ENCODE peak calls at places on chromosomes 7 and 10, in five cellular contexts. A, K, M, E and L are unnamed samples.

GRCh38 chr10:31030216-31030615 is 1.4 kb downstream of the ZNF438 start:
- DNase-seq in A (no peak), K (no peak), M (no peak), E (no peak), L (no peak)

GRCh38 chr10:43361532-43362190 is 9.8 kb upstream of the FXYD4 start:
- DNase-seq in A (peak), K (no peak), M (peak), E (peak), L (peak)

GRCh38 chr10:69733791-69734261 is 67.9 kb upstream of the COL13A1 start:
- DNase-seq in A (no peak), K (peak), M (no peak), E (no peak), L (no peak)

GRCh38 chr7:131034166-131034881 is 293.4 kb upstream of the MKLN1 start:
- DNase-seq in A (no peak), K (no peak), M (no peak), E (no peak), L (no peak)

GRCh38 chr10:112838784-112839481 is 111.1 kb upstream of the TCF7L2 start:
- DNase-seq in A (no peak), K (no peak), M (no peak), E (no peak), L (no peak)

GRCh38 chr7:144812379-144813283 is 23.2 kb downstream of the TPK1 start:
- DNase-seq in A (peak), K (no peak), M (peak), E (peak), L (peak)

GRCh38 chr7:91579837-91580236 is 300.7 kb downstream of the MTERF1 start:
- DNase-seq in A (no peak), K (no peak), M (no peak), E (no peak), L (no peak)

GRCh38 chr7:29231671-29232267 is 37.2 kb downstream of the CHN2 start:
- DNase-seq in A (no peak), K (no peak), M (no peak), E (no peak), L (no peak)

GRCh38 chr10:100828744-100829102 is 83.3 kb downstream of the PAX2 start:
- DNase-seq in A (peak), K (no peak), M (no peak), E (no peak), L (no peak)

GRCh38 chr7:3063016-3063753 is 19.5 kb upstream of the CARD11 start:
- DNase-seq in A (peak), K (no peak), M (peak), E (peak), L (peak)

GRCh38 chr10:110985497-110986270 is 66.3 kb downstream of the SHOC2 start:
- DNase-seq in A (no peak), K (no peak), M (no peak), E (no peak), L (no peak)

GRCh38 chr7:40800771-40801170 is 666.0 kb downstream of the SUGCT start:
- DNase-seq in A (no peak), K (no peak), M (no peak), E (no peak), L (no peak)

GRCh38 chr7:128869944-128870285 is 7.3 kb downstream of the ATP6V1F start:
- DNase-seq in A (no peak), K (no peak), M (no peak), E (no peak), L (no peak)

GRCh38 chr7:151882734-151883133 is 5.8 kb upstream of the PRKAG2 start:
- DNase-seq in A (no peak), K (no peak), M (no peak), E (no peak), L (no peak)

GRCh38 chr7:50580053-50580452 is 14.8 kb upstream of the DDC start:
- DNase-seq in A (no peak), K (no peak), M (no peak), E (no peak), L (no peak)

GRCh38 chr7:28179081-28180030 is 1.2 kb downstream of the JAZF1 start:
- DNase-seq in A (peak), K (peak), M (peak), E (peak), L (peak)

GRCh38 chr7:1513657-1514095 is 9.5 kb upstream of the INTS1 start:
- DNase-seq in A (no peak), K (no peak), M (no peak), E (no peak), L (no peak)

GRCh38 chr10:71536332-71536731 is 139.6 kb downstream of the CDH23 start:
- DNase-seq in A (no peak), K (no peak), M (no peak), E (no peak), L (no peak)

GRCh38 chr7:98165827-98166667 is 45.2 kb upstream of the BHLHA15 start:
- DNase-seq in A (peak), K (peak), M (peak), E (peak), L (peak)

GRCh38 chr10:35212856-35213255 is 86.2 kb downstream of the CREM start:
- DNase-seq in A (no peak), K (no peak), M (no peak), E (no peak), L (no peak)

GRCh38 chr10:121436630-121437311 is 161.5 kb downstream of the FGFR2 start:
- DNase-seq in A (no peak), K (no peak), M (no peak), E (no peak), L (no peak)

GRCh38 chr7:27160147-27160545 is 3.7 kb upstream of the HOXA7 start:
- DNase-seq in A (no peak), K (no peak), M (no peak), E (no peak), L (no peak)

GRCh38 chr10:80769700-80770160 is 232.0 kb downstream of the SH2D4B start:
- DNase-seq in A (no peak), K (no peak), M (no peak), E (no peak), L (no peak)

GRCh38 chr7:152365982-152366603 is 69.7 kb downstream of the KMT2C start:
- DNase-seq in A (no peak), K (no peak), M (no peak), E (no peak), L (no peak)

GRCh38 chr7:38318241-38318640 is 44.8 kb upstream of the TARP start:
- DNase-seq in A (no peak), K (no peak), M (no peak), E (no peak), L (no peak)

GRCh38 chr7:79182283-79182682 is 271.2 kb downstream of the MAGI2 start:
- DNase-seq in A (no peak), K (peak), M (no peak), E (no peak), L (no peak)

GRCh38 chr7:17462059-17462695 is 163.7 kb downstream of the AHR start:
- DNase-seq in A (no peak), K (no peak), M (no peak), E (no peak), L (no peak)